ENCODE peak calls at places on chromosomes 12 and 14, in seven cellular contexts. One of them, this sample, is unnamed.

GRCh38 chr14:32259368-32260013 is 56.4 kb upstream of the RNU6-8 start:
- DNase-seq in PC-9: peak
- DNase-seq in hippocampal formation: no peak
- DNase-seq in ecto neural progenitor cell: no peak
- DNase-seq in T-helper 1 cell: no peak
- DNase-seq in fibroblast of pulmonary artery: peak
- DNase-seq in transverse colon: no peak
- DNase-seq in this sample: no peak

GRCh38 chr12:6323995-6324711 is 13.7 kb downstream of the PLEKHG6 start:
- DNase-seq in PC-9: no peak
- DNase-seq in hippocampal formation: no peak
- DNase-seq in ecto neural progenitor cell: no peak
- DNase-seq in T-helper 1 cell: no peak
- DNase-seq in fibroblast of pulmonary artery: no peak
- DNase-seq in transverse colon: no peak
- DNase-seq in this sample: no peak

GRCh38 chr12:121233628-121234020 is 23.7 kb downstream of the P2RX4 start:
- DNase-seq in PC-9: no peak
- DNase-seq in hippocampal formation: no peak
- DNase-seq in ecto neural progenitor cell: no peak
- DNase-seq in T-helper 1 cell: no peak
- DNase-seq in fibroblast of pulmonary artery: no peak
- DNase-seq in transverse colon: no peak
- DNase-seq in this sample: no peak

GRCh38 chr14:100433428-100433814 is 110.3 kb downstream of the SLC25A47 start:
- DNase-seq in PC-9: no peak
- DNase-seq in hippocampal formation: no peak
- DNase-seq in ecto neural progenitor cell: no peak
- DNase-seq in T-helper 1 cell: no peak
- DNase-seq in fibroblast of pulmonary artery: no peak
- DNase-seq in transverse colon: no peak
- DNase-seq in this sample: no peak

GRCh38 chr12:65961731-65962130 is 137.4 kb downstream of the HMGA2 start:
- DNase-seq in PC-9: no peak
- DNase-seq in hippocampal formation: no peak
- DNase-seq in ecto neural progenitor cell: no peak
- DNase-seq in T-helper 1 cell: no peak
- DNase-seq in fibroblast of pulmonary artery: no peak
- DNase-seq in transverse colon: no peak
- DNase-seq in this sample: no peak

GRCh38 chr14:50791201-50791600 is 39.8 kb downstream of the NIN start:
- DNase-seq in PC-9: no peak
- DNase-seq in hippocampal formation: no peak
- DNase-seq in ecto neural progenitor cell: no peak
- DNase-seq in T-helper 1 cell: no peak
- DNase-seq in fibroblast of pulmonary artery: no peak
- DNase-seq in transverse colon: no peak
- DNase-seq in this sample: no peak

GRCh38 chr12:87667378-87667777 is 361.8 kb downstream of the C12orf50 start:
- DNase-seq in PC-9: no peak
- DNase-seq in hippocampal formation: no peak
- DNase-seq in ecto neural progenitor cell: no peak
- DNase-seq in T-helper 1 cell: no peak
- DNase-seq in fibroblast of pulmonary artery: peak
- DNase-seq in transverse colon: no peak
- DNase-seq in this sample: no peak

GRCh38 chr14:23377201-23377550 is 330 bp downstream of the CMTM5 start:
- DNase-seq in PC-9: no peak
- DNase-seq in hippocampal formation: no peak
- DNase-seq in ecto neural progenitor cell: no peak
- DNase-seq in T-helper 1 cell: no peak
- DNase-seq in fibroblast of pulmonary artery: no peak
- DNase-seq in transverse colon: no peak
- DNase-seq in this sample: no peak

GRCh38 chr14:36773136-36773540 is 111.5 kb downstream of the PAX9 start:
- DNase-seq in PC-9: peak
- DNase-seq in hippocampal formation: no peak
- DNase-seq in ecto neural progenitor cell: no peak
- DNase-seq in T-helper 1 cell: no peak
- DNase-seq in fibroblast of pulmonary artery: peak
- DNase-seq in transverse colon: no peak
- DNase-seq in this sample: no peak

GRCh38 chr12:15600223-15600935 is 188.8 kb downstream of the EPS8 start:
- DNase-seq in PC-9: no peak
- DNase-seq in hippocampal formation: no peak
- DNase-seq in ecto neural progenitor cell: no peak
- DNase-seq in T-helper 1 cell: no peak
- DNase-seq in fibroblast of pulmonary artery: no peak
- DNase-seq in transverse colon: no peak
- DNase-seq in this sample: no peak

GRCh38 chr14:61519735-61520134 is 175.6 kb upstream of the HIF1A start:
- DNase-seq in PC-9: no peak
- DNase-seq in hippocampal formation: no peak
- DNase-seq in ecto neural progenitor cell: no peak
- DNase-seq in T-helper 1 cell: no peak
- DNase-seq in fibroblast of pulmonary artery: no peak
- DNase-seq in transverse colon: no peak
- DNase-seq in this sample: no peak

GRCh38 chr14:88518592-88519512 is 36.0 kb downstream of the PTPN21 start:
- DNase-seq in PC-9: no peak
- DNase-seq in hippocampal formation: no peak
- DNase-seq in ecto neural progenitor cell: no peak
- DNase-seq in T-helper 1 cell: no peak
- DNase-seq in fibroblast of pulmonary artery: peak
- DNase-seq in transverse colon: no peak
- DNase-seq in this sample: no peak

GRCh38 chr14:90530523-90530922 is 133.7 kb downstream of the CALM1 start:
- DNase-seq in PC-9: no peak
- DNase-seq in hippocampal formation: no peak
- DNase-seq in ecto neural progenitor cell: no peak
- DNase-seq in T-helper 1 cell: no peak
- DNase-seq in fibroblast of pulmonary artery: no peak
- DNase-seq in transverse colon: no peak
- DNase-seq in this sample: no peak

GRCh38 chr12:120956579-120957360 is 21.6 kb upstream of the HNF1A start:
- DNase-seq in PC-9: no peak
- DNase-seq in hippocampal formation: no peak
- DNase-seq in ecto neural progenitor cell: no peak
- DNase-seq in T-helper 1 cell: no peak
- DNase-seq in fibroblast of pulmonary artery: no peak
- DNase-seq in transverse colon: peak
- DNase-seq in this sample: no peak

GRCh38 chr12:53190108-53190729 is 9.5 kb upstream of the CSAD start:
- DNase-seq in PC-9: no peak
- DNase-seq in hippocampal formation: no peak
- DNase-seq in ecto neural progenitor cell: peak
- DNase-seq in T-helper 1 cell: no peak
- DNase-seq in fibroblast of pulmonary artery: peak
- DNase-seq in transverse colon: peak
- DNase-seq in this sample: peak

GRCh38 chr12:77120156-77120555 is 54.8 kb upstream of the E2F7 start:
- DNase-seq in PC-9: no peak
- DNase-seq in hippocampal formation: no peak
- DNase-seq in ecto neural progenitor cell: no peak
- DNase-seq in T-helper 1 cell: no peak
- DNase-seq in fibroblast of pulmonary artery: peak
- DNase-seq in transverse colon: no peak
- DNase-seq in this sample: no peak

GRCh38 chr12:3885179-3886094 is 12.2 kb upstream of the PARP11 start:
- DNase-seq in PC-9: no peak
- DNase-seq in hippocampal formation: peak
- DNase-seq in ecto neural progenitor cell: no peak
- DNase-seq in T-helper 1 cell: peak
- DNase-seq in fibroblast of pulmonary artery: peak
- DNase-seq in transverse colon: no peak
- DNase-seq in this sample: no peak

GRCh38 chr12:47234576-47235141 is 154.9 kb upstream of the AMIGO2 start:
- DNase-seq in PC-9: no peak
- DNase-seq in hippocampal formation: no peak
- DNase-seq in ecto neural progenitor cell: no peak
- DNase-seq in T-helper 1 cell: no peak
- DNase-seq in fibroblast of pulmonary artery: no peak
- DNase-seq in transverse colon: no peak
- DNase-seq in this sample: no peak

GRCh38 chr14:99250636-99251208 is 21.3 kb downstream of the BCL11B start:
- DNase-seq in PC-9: no peak
- DNase-seq in hippocampal formation: no peak
- DNase-seq in ecto neural progenitor cell: no peak
- DNase-seq in T-helper 1 cell: no peak
- DNase-seq in fibroblast of pulmonary artery: no peak
- DNase-seq in transverse colon: no peak
- DNase-seq in this sample: no peak

GRCh38 chr12:19428261-19428660 is 11.0 kb upstream of the AEBP2 start:
- DNase-seq in PC-9: no peak
- DNase-seq in hippocampal formation: no peak
- DNase-seq in ecto neural progenitor cell: no peak
- DNase-seq in T-helper 1 cell: no peak
- DNase-seq in fibroblast of pulmonary artery: no peak
- DNase-seq in transverse colon: no peak
- DNase-seq in this sample: no peak

GRCh38 chr14:90836692-90837063 is 20.4 kb upstream of the TTC7B start:
- DNase-seq in PC-9: no peak
- DNase-seq in hippocampal formation: no peak
- DNase-seq in ecto neural progenitor cell: no peak
- DNase-seq in T-helper 1 cell: no peak
- DNase-seq in fibroblast of pulmonary artery: no peak
- DNase-seq in transverse colon: no peak
- DNase-seq in this sample: no peak

GRCh38 chr14:106207316-106207715 is 680.9 kb downstream of the TMEM121 start:
- DNase-seq in PC-9: no peak
- DNase-seq in hippocampal formation: no peak
- DNase-seq in ecto neural progenitor cell: no peak
- DNase-seq in T-helper 1 cell: no peak
- DNase-seq in fibroblast of pulmonary artery: no peak
- DNase-seq in transverse colon: no peak
- DNase-seq in this sample: no peak

GRCh38 chr14:50533806-50534205 is 1.4 kb upstream of the MAP4K5 start:
- DNase-seq in PC-9: no peak
- DNase-seq in hippocampal formation: no peak
- DNase-seq in ecto neural progenitor cell: no peak
- DNase-seq in T-helper 1 cell: no peak
- DNase-seq in fibroblast of pulmonary artery: no peak
- DNase-seq in transverse colon: no peak
- DNase-seq in this sample: no peak

GRCh38 chr12:96810477-96810876 is 96.6 kb upstream of the NEDD1 start:
- DNase-seq in PC-9: no peak
- DNase-seq in hippocampal formation: no peak
- DNase-seq in ecto neural progenitor cell: no peak
- DNase-seq in T-helper 1 cell: no peak
- DNase-seq in fibroblast of pulmonary artery: peak
- DNase-seq in transverse colon: no peak
- DNase-seq in this sample: no peak

GRCh38 chr14:73850940-73851339 is 691 bp upstream of the PTGR2 start:
- DNase-seq in PC-9: peak
- DNase-seq in hippocampal formation: no peak
- DNase-seq in ecto neural progenitor cell: no peak
- DNase-seq in T-helper 1 cell: no peak
- DNase-seq in fibroblast of pulmonary artery: peak
- DNase-seq in transverse colon: no peak
- DNase-seq in this sample: no peak

GRCh38 chr12:101720118-101720517 is 19.1 kb downstream of the SYCP3 start:
- DNase-seq in PC-9: no peak
- DNase-seq in hippocampal formation: no peak
- DNase-seq in ecto neural progenitor cell: no peak
- DNase-seq in T-helper 1 cell: no peak
- DNase-seq in fibroblast of pulmonary artery: no peak
- DNase-seq in transverse colon: no peak
- DNase-seq in this sample: no peak

GRCh38 chr12:46494424-46494823 is 121.9 kb upstream of the SLC38A2 start:
- DNase-seq in PC-9: peak
- DNase-seq in hippocampal formation: no peak
- DNase-seq in ecto neural progenitor cell: no peak
- DNase-seq in T-helper 1 cell: no peak
- DNase-seq in fibroblast of pulmonary artery: peak
- DNase-seq in transverse colon: no peak
- DNase-seq in this sample: no peak

GRCh38 chr14:53670701-53671100 is 285.9 kb downstream of the BMP4 start:
- DNase-seq in PC-9: no peak
- DNase-seq in hippocampal formation: no peak
- DNase-seq in ecto neural progenitor cell: no peak
- DNase-seq in T-helper 1 cell: no peak
- DNase-seq in fibroblast of pulmonary artery: peak
- DNase-seq in transverse colon: no peak
- DNase-seq in this sample: no peak

GRCh38 chr12:20367731-20368652 is at the start of gene PDE3A:
- DNase-seq in PC-9: no peak
- DNase-seq in hippocampal formation: peak
- DNase-seq in ecto neural progenitor cell: peak
- DNase-seq in T-helper 1 cell: no peak
- DNase-seq in fibroblast of pulmonary artery: peak
- DNase-seq in transverse colon: peak
- DNase-seq in this sample: no peak

GRCh38 chr12:57896139-57896436 is 45.3 kb upstream of the ATP23 start:
- DNase-seq in PC-9: no peak
- DNase-seq in hippocampal formation: no peak
- DNase-seq in ecto neural progenitor cell: no peak
- DNase-seq in T-helper 1 cell: no peak
- DNase-seq in fibroblast of pulmonary artery: peak
- DNase-seq in transverse colon: no peak
- DNase-seq in this sample: no peak

GRCh38 chr14:97218336-97218712 is 421.1 kb downstream of the VRK1 start:
- DNase-seq in PC-9: no peak
- DNase-seq in hippocampal formation: no peak
- DNase-seq in ecto neural progenitor cell: no peak
- DNase-seq in T-helper 1 cell: no peak
- DNase-seq in fibroblast of pulmonary artery: no peak
- DNase-seq in transverse colon: no peak
- DNase-seq in this sample: no peak

GRCh38 chr12:68075416-68075815 is 84.1 kb downstream of the IFNG start:
- DNase-seq in PC-9: no peak
- DNase-seq in hippocampal formation: no peak
- DNase-seq in ecto neural progenitor cell: no peak
- DNase-seq in T-helper 1 cell: no peak
- DNase-seq in fibroblast of pulmonary artery: no peak
- DNase-seq in transverse colon: no peak
- DNase-seq in this sample: no peak

GRCh38 chr12:56800221-56800620 is 37.1 kb downstream of the HSD17B6 start:
- DNase-seq in PC-9: no peak
- DNase-seq in hippocampal formation: no peak
- DNase-seq in ecto neural progenitor cell: no peak
- DNase-seq in T-helper 1 cell: no peak
- DNase-seq in fibroblast of pulmonary artery: no peak
- DNase-seq in transverse colon: no peak
- DNase-seq in this sample: no peak

GRCh38 chr12:30764251-30764650 is 9.5 kb upstream of the CAPRIN2 start:
- DNase-seq in PC-9: no peak
- DNase-seq in hippocampal formation: no peak
- DNase-seq in ecto neural progenitor cell: no peak
- DNase-seq in T-helper 1 cell: no peak
- DNase-seq in fibroblast of pulmonary artery: no peak
- DNase-seq in transverse colon: no peak
- DNase-seq in this sample: no peak

GRCh38 chr14:97888331-97888730 is 1091.1 kb downstream of the VRK1 start:
- DNase-seq in PC-9: no peak
- DNase-seq in hippocampal formation: no peak
- DNase-seq in ecto neural progenitor cell: no peak
- DNase-seq in T-helper 1 cell: no peak
- DNase-seq in fibroblast of pulmonary artery: no peak
- DNase-seq in transverse colon: no peak
- DNase-seq in this sample: no peak

GRCh38 chr14:87837306-87837705 is 155.7 kb downstream of the GALC start:
- DNase-seq in PC-9: no peak
- DNase-seq in hippocampal formation: no peak
- DNase-seq in ecto neural progenitor cell: no peak
- DNase-seq in T-helper 1 cell: no peak
- DNase-seq in fibroblast of pulmonary artery: no peak
- DNase-seq in transverse colon: no peak
- DNase-seq in this sample: no peak

GRCh38 chr14:74501135-74501614 is 7.6 kb downstream of the ISCA2 start:
- DNase-seq in PC-9: no peak
- DNase-seq in hippocampal formation: peak
- DNase-seq in ecto neural progenitor cell: peak
- DNase-seq in T-helper 1 cell: no peak
- DNase-seq in fibroblast of pulmonary artery: peak
- DNase-seq in transverse colon: peak
- DNase-seq in this sample: no peak

GRCh38 chr12:29562167-29562776 is 64.8 kb upstream of the OVCH1 start:
- DNase-seq in PC-9: no peak
- DNase-seq in hippocampal formation: no peak
- DNase-seq in ecto neural progenitor cell: no peak
- DNase-seq in T-helper 1 cell: no peak
- DNase-seq in fibroblast of pulmonary artery: peak
- DNase-seq in transverse colon: no peak
- DNase-seq in this sample: no peak